ENCODE peak calls at places on chromosomes 7 and 10, in four cellular contexts. One of them, this sample, is unnamed.
A peak's percentile ranks its signal among the peaks of the same experiment; 100 is the strongest.

GRCh38 chr7:116329845-116330503 is 119.6 kb downstream of the TES start:
- DNase-seq in fibroblast of mammary gland: peak; percentile 41
- DNase-seq in adrenal gland: no peak
- DNase-seq in glutamatergic neuron: no peak
- DNase-seq in this sample: no peak

GRCh38 chr10:52027055-52027454 is 287.0 kb upstream of the DKK1 start:
- DNase-seq in glutamatergic neuron: no peak
- DNase-seq in fibroblast of mammary gland: peak; percentile 59
- DNase-seq in adrenal gland: no peak
- DNase-seq in this sample: no peak

GRCh38 chr10:60352105-60352504 is 37.6 kb downstream of the ANK3 start:
- DNase-seq in adrenal gland: no peak
- DNase-seq in fibroblast of mammary gland: no peak
- DNase-seq in glutamatergic neuron: no peak
- DNase-seq in this sample: no peak

GRCh38 chr7:38858281-38858884 is 50.6 kb downstream of the VPS41 start:
- DNase-seq in fibroblast of mammary gland: peak; percentile 61
- DNase-seq in glutamatergic neuron: no peak
- DNase-seq in adrenal gland: no peak
- DNase-seq in this sample: peak; percentile 42

GRCh38 chr7:64180989-64181388 is 26.0 kb upstream of the ZNF735 start:
- DNase-seq in fibroblast of mammary gland: peak; percentile 12
- DNase-seq in glutamatergic neuron: no peak
- DNase-seq in adrenal gland: no peak
- DNase-seq in this sample: peak; percentile 2

GRCh38 chr7:143286522-143286890 is 1.6 kb upstream of the CASP2 start:
- DNase-seq in fibroblast of mammary gland: no peak
- DNase-seq in adrenal gland: no peak
- DNase-seq in glutamatergic neuron: no peak
- DNase-seq in this sample: no peak

GRCh38 chr7:1248077-1248458 is 15.4 kb downstream of the UNCX start:
- DNase-seq in glutamatergic neuron: peak; percentile 40
- DNase-seq in fibroblast of mammary gland: no peak
- DNase-seq in adrenal gland: no peak
- DNase-seq in this sample: no peak

GRCh38 chr7:132654150-132654549 is 77.9 kb upstream of the PLXNA4 start:
- DNase-seq in fibroblast of mammary gland: no peak
- DNase-seq in adrenal gland: no peak
- DNase-seq in glutamatergic neuron: no peak
- DNase-seq in this sample: no peak

GRCh38 chr10:132667613-132668394 is 118.1 kb downstream of the NKX6-2 start:
- DNase-seq in fibroblast of mammary gland: peak; percentile 21
- DNase-seq in adrenal gland: no peak
- DNase-seq in glutamatergic neuron: peak; percentile 29
- DNase-seq in this sample: peak; percentile 35

GRCh38 chr7:47895026-47895425 is 53.2 kb downstream of the PKD1L1 start:
- DNase-seq in adrenal gland: no peak
- DNase-seq in fibroblast of mammary gland: no peak
- DNase-seq in glutamatergic neuron: no peak
- DNase-seq in this sample: no peak

GRCh38 chr7:25894902-25895791 is 256.9 kb upstream of the NFE2L3 start:
- DNase-seq in glutamatergic neuron: peak; percentile 91
- DNase-seq in adrenal gland: peak; percentile 86
- DNase-seq in fibroblast of mammary gland: peak; percentile 21
- DNase-seq in this sample: peak; percentile 6

GRCh38 chr10:4241724-4242345 is 456.8 kb upstream of the KLF6 start:
- DNase-seq in adrenal gland: no peak
- DNase-seq in glutamatergic neuron: no peak
- DNase-seq in fibroblast of mammary gland: peak; percentile 100
- DNase-seq in this sample: no peak

GRCh38 chr7:112744818-112745217 is 45.4 kb downstream of the TMEM168 start:
- DNase-seq in adrenal gland: no peak
- DNase-seq in fibroblast of mammary gland: peak; percentile 10
- DNase-seq in glutamatergic neuron: no peak
- DNase-seq in this sample: peak; percentile 15

GRCh38 chr7:19508124-19508523 is 200.7 kb downstream of the POLR1F start:
- DNase-seq in adrenal gland: no peak
- DNase-seq in glutamatergic neuron: no peak
- DNase-seq in fibroblast of mammary gland: peak; percentile 44
- DNase-seq in this sample: no peak

GRCh38 chr10:127527320-127527719 is 21.8 kb upstream of the NPS start:
- DNase-seq in fibroblast of mammary gland: no peak
- DNase-seq in glutamatergic neuron: no peak
- DNase-seq in adrenal gland: no peak
- DNase-seq in this sample: no peak

GRCh38 chr7:30787476-30787875 is 16.3 kb downstream of the MINDY4 start:
- DNase-seq in fibroblast of mammary gland: no peak
- DNase-seq in glutamatergic neuron: no peak
- DNase-seq in adrenal gland: no peak
- DNase-seq in this sample: no peak

GRCh38 chr10:92573091-92573797 is 649 bp downstream of the IDE start:
- DNase-seq in glutamatergic neuron: peak; percentile 55
- DNase-seq in adrenal gland: peak; percentile 72
- DNase-seq in fibroblast of mammary gland: peak; percentile 46
- DNase-seq in this sample: peak; percentile 55

GRCh38 chr10:18737841-18738240 is 78.6 kb downstream of the ARL5B start:
- DNase-seq in glutamatergic neuron: no peak
- DNase-seq in fibroblast of mammary gland: peak; percentile 99
- DNase-seq in adrenal gland: no peak
- DNase-seq in this sample: peak; percentile 93

GRCh38 chr7:45638916-45639315 is 64.7 kb downstream of the ADCY1 start:
- DNase-seq in adrenal gland: peak; percentile 35
- DNase-seq in fibroblast of mammary gland: no peak
- DNase-seq in glutamatergic neuron: no peak
- DNase-seq in this sample: no peak

GRCh38 chr7:108311446-108312168 is 144.6 kb downstream of the NRCAM start:
- DNase-seq in fibroblast of mammary gland: peak; percentile 78
- DNase-seq in glutamatergic neuron: no peak
- DNase-seq in adrenal gland: no peak
- DNase-seq in this sample: peak; percentile 79

GRCh38 chr10:104819731-104820130 is 178.6 kb downstream of the SORCS3 start:
- DNase-seq in adrenal gland: no peak
- DNase-seq in glutamatergic neuron: no peak
- DNase-seq in fibroblast of mammary gland: no peak
- DNase-seq in this sample: no peak

GRCh38 chr7:144908324-144908723 is 72.5 kb upstream of the TPK1 start:
- DNase-seq in glutamatergic neuron: no peak
- DNase-seq in fibroblast of mammary gland: no peak
- DNase-seq in adrenal gland: no peak
- DNase-seq in this sample: no peak

GRCh38 chr7:91367812-91368578 is 103.8 kb downstream of the FZD1 start:
- DNase-seq in glutamatergic neuron: no peak
- DNase-seq in adrenal gland: no peak
- DNase-seq in fibroblast of mammary gland: no peak
- DNase-seq in this sample: no peak

GRCh38 chr7:45703373-45703821 is 129.2 kb downstream of the ADCY1 start:
- DNase-seq in adrenal gland: no peak
- DNase-seq in glutamatergic neuron: no peak
- DNase-seq in fibroblast of mammary gland: no peak
- DNase-seq in this sample: no peak

GRCh38 chr10:114283091-114283490 is 44.0 kb downstream of the VWA2 start:
- DNase-seq in glutamatergic neuron: no peak
- DNase-seq in fibroblast of mammary gland: no peak
- DNase-seq in adrenal gland: no peak
- DNase-seq in this sample: no peak

DNA sequence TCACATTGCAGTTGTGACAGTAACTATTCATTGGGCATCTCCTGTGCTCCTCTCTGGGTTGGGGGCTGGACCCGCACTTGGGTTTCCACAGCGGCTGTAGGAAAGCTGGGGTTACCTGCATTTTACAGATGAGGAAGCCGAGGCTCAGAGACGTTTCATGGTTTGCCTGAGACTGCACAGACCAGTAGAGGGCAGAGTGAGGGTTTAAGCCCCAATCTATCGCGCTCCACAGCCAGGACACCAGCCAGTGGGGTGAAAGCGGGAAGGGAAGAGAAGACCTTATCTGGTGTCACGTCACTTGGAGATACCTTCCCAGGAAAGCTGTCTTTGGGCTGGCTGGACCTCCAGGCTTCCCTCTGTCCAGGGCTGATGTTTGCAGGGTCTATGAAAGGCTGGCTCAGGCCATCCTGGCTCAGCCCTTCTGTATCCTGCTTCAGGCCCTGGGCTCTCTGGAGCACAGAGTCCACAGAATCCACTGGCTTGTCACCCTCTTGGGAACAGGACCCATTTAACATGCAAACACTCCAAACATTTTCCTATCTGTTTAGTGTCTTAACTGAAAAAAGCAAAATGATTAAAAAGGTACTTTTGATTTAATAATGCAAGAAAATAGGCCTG is 167.7 kb downstream of the EMX2 start:
- DNase-seq in glutamatergic neuron: no peak
- DNase-seq in adrenal gland: no peak
- DNase-seq in fibroblast of mammary gland: no peak
- DNase-seq in this sample: peak; percentile 15
- TF ChIP-seq CTCF in glutamatergic neuron: no peak
- TF ChIP-seq CTCF in adrenal gland: no peak
- TF ChIP-seq CTCF in fibroblast of mammary gland: peak; percentile 11
- TF ChIP-seq CTCF in this sample: no peak

GRCh38 chr7:7333610-7334009 is 151.3 kb downstream of the C1GALT1 start:
- DNase-seq in fibroblast of mammary gland: no peak
- DNase-seq in glutamatergic neuron: no peak
- DNase-seq in adrenal gland: no peak
- DNase-seq in this sample: no peak
- TF ChIP-seq CTCF in fibroblast of mammary gland: no peak
- TF ChIP-seq CTCF in glutamatergic neuron: no peak
- TF ChIP-seq CTCF in adrenal gland: no peak
- TF ChIP-seq CTCF in this sample: no peak

GRCh38 chr7:128946936-128947830 is 9.5 kb downstream of the IRF5 start:
- DNase-seq in fibroblast of mammary gland: no peak
- DNase-seq in adrenal gland: no peak
- DNase-seq in glutamatergic neuron: no peak
- DNase-seq in this sample: no peak
- TF ChIP-seq CTCF in fibroblast of mammary gland: peak; percentile 9
- TF ChIP-seq CTCF in adrenal gland: no peak
- TF ChIP-seq CTCF in glutamatergic neuron: no peak
- TF ChIP-seq CTCF in this sample: no peak

GRCh38 chr10:76422769-76423168 is 991.3 kb downstream of the LRMDA start:
- DNase-seq in glutamatergic neuron: no peak
- DNase-seq in adrenal gland: no peak
- DNase-seq in fibroblast of mammary gland: no peak
- DNase-seq in this sample: no peak
- TF ChIP-seq CTCF in glutamatergic neuron: no peak
- TF ChIP-seq CTCF in adrenal gland: peak; percentile 30
- TF ChIP-seq CTCF in fibroblast of mammary gland: no peak
- TF ChIP-seq CTCF in this sample: no peak

GRCh38 chr7:35727571-35727970 is 32.6 kb upstream of the HERPUD2 start:
- DNase-seq in adrenal gland: no peak
- DNase-seq in fibroblast of mammary gland: peak; percentile 63
- DNase-seq in glutamatergic neuron: no peak
- DNase-seq in this sample: peak; percentile 30

GRCh38 chr7:35726654-35727053 is 31.7 kb upstream of the HERPUD2 start:
- DNase-seq in fibroblast of mammary gland: no peak
- DNase-seq in adrenal gland: no peak
- DNase-seq in glutamatergic neuron: no peak
- DNase-seq in this sample: no peak

GRCh38 chr7:35723011-35723410 is 28.1 kb upstream of the HERPUD2 start:
- DNase-seq in adrenal gland: no peak
- DNase-seq in glutamatergic neuron: no peak
- DNase-seq in fibroblast of mammary gland: peak; percentile 79
- DNase-seq in this sample: peak; percentile 47

GRCh38 chr7:35722054-35722849 is 27.3 kb upstream of the HERPUD2 start:
- DNase-seq in fibroblast of mammary gland: no peak
- DNase-seq in glutamatergic neuron: no peak
- DNase-seq in adrenal gland: no peak
- DNase-seq in this sample: no peak

DNA sequence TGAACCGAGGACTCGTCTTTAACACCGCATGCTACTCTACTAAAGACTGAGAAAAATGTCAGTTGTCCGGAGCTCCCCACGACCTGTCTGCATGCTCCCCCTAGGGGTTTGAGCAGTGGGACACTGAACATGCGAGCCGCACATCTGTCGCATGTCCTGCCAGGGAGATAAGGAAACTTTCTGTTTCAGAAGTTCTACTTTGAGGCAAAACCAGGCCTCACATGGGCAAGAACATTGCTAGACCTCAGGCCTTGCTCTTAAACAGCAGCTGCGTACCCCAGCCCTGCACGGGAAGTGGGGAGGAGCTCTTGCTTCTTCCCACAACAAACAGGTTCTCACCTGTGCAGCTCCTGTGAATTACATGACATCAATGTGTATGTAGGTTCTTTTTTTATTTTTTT is 30.3 kb upstream of the HERPUD2 start:
- DNase-seq in glutamatergic neuron: no peak
- DNase-seq in adrenal gland: no peak
- DNase-seq in fibroblast of mammary gland: no peak
- DNase-seq in this sample: no peak
- TF ChIP-seq CTCF in glutamatergic neuron: no peak
- TF ChIP-seq CTCF in adrenal gland: no peak
- TF ChIP-seq CTCF in fibroblast of mammary gland: no peak
- TF ChIP-seq CTCF in this sample: no peak